ENCODE peak calls at places on chromosomes 6 and 20, in four cellular contexts. E is ascending aorta, T is mesendoderm, V is K562. J is an unnamed sample. For H3K4me1, the result is how much of the 10 kb centered on the place peaks cover.

GRCh38 chr6:146770965-146771735 is 172.4 kb downstream of the ADGB start:
- DNase-seq in E (peak), T (no peak), V (peak), J (no peak)

GRCh38 chr6:86683132-86683908 is 254.0 kb upstream of the HTR1E start:
- DNase-seq in E (no peak), T (no peak), V (peak), J (no peak)

GRCh38 chr6:72649032-72649984 is 27.4 kb downstream of the KCNQ5 start:
- DNase-seq in E (no peak), T (no peak), V (no peak), J (no peak)

GRCh38 chr6:168637853-168638252 is 196.9 kb downstream of the SMOC2 start:
- DNase-seq in E (no peak), T (no peak), V (no peak), J (no peak)

GRCh38 chr20:63699466-63700198 is 3.2 kb downstream of the TNFRSF6B start:
- DNase-seq in E (peak), T (no peak), V (peak), J (peak)

GRCh38 chr6:14037402-14038277 is 79.9 kb upstream of the CD83 start:
- DNase-seq in E (no peak), T (no peak), V (no peak), J (no peak)

GRCh38 chr20:20721489-20721888 is 9.0 kb upstream of the RALGAPA2 start:
- DNase-seq in E (no peak), T (no peak), V (no peak), J (no peak)

GRCh38 chr6:1129141-1129540 is 182.8 kb upstream of the FOXQ1 start:
- DNase-seq in E (no peak), T (no peak), V (no peak), J (no peak)

GRCh38 chr6:168711049-168711640 is 270.2 kb downstream of the SMOC2 start:
- DNase-seq in E (no peak), T (no peak), V (peak), J (no peak)

GRCh38 chr6:37176268-37177082 is 6.5 kb downstream of the PIM1 start:
- DNase-seq in E (no peak), T (peak), V (no peak), J (no peak)

GRCh38 chr6:18507561-18507960 is 120.4 kb downstream of the RNF144B start:
- DNase-seq in E (no peak), T (no peak), V (no peak), J (no peak)

GRCh38 chr6:7770601-7771000 is 44.7 kb downstream of the BMP6 start:
- DNase-seq in E (no peak), T (no peak), V (no peak), J (no peak)

GRCh38 chr6:43396408-43397149 is 27.1 kb upstream of the ZNF318 start:
- DNase-seq in E (no peak), T (no peak), V (no peak), J (no peak)
- H3K4me3 ChIP-seq in E (no peak), T (no peak), V (no peak), J (no peak)

GRCh38 chr6:56953597-56954388 is 1.1 kb upstream of the BEND6 start:
- DNase-seq in E (no peak), T (peak), V (peak), J (peak)
- H3K4me1 ChIP-seq in E (under half), T (under half), V (under half), J (under half)

DNA sequence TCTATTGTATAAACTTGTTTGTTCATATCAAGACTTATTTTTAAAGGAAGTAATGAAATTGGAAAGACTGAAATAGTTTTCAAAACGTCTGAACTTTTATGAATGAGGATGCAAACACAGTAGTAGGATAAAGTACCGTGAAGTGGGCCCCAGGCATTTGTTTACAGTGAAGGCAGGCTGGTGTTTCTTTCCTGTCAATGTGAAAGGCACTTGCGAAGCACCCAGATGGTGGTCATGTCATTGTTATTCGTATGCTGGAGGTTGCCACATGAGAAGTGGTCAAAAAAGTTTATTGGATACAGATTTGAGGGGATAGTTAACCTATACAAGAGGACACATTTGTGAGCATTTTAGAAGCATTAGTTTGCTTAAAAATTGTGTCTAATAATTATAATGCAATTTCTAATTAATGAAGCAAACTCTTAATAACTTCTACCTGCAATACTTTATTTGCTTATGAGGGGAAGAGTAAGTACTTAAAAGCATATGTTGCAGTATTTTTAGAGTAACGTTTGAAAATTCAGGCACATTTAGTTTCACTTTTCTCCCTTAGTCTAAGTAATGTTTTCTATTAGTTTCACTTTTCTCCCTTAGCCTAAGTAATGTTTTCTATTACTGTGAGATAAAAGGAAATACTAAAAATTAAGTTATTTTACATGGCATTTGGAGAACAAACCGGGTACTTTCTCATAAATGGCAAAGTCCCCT is 120.8 kb upstream of the CLDN20 start:
- DNase-seq in E (no peak), T (no peak), V (no peak), J (no peak)
- H3K4me3 ChIP-seq in E (peak), T (no peak), V (no peak), J (no peak)

GRCh38 chr6:10792101-10792500 is 44.5 kb downstream of the TMEM14B start:
- DNase-seq in E (no peak), T (no peak), V (no peak), J (no peak)
- H3K4me1 ChIP-seq in E (under half), T (under half), V (under half), J (under half)

GRCh38 chr6:2542101-2542857 is 208.4 kb downstream of the MYLK4 start:
- DNase-seq in E (no peak), T (no peak), V (no peak), J (no peak)

GRCh38 chr6:2550247-2550646 is 200.5 kb downstream of the MYLK4 start:
- DNase-seq in E (no peak), T (no peak), V (no peak), J (no peak)

GRCh38 chr6:2542858-2543218 is 207.9 kb downstream of the MYLK4 start:
- DNase-seq in E (no peak), T (peak), V (peak), J (no peak)

GRCh38 chr6:2546941-2547716 is 203.6 kb downstream of the MYLK4 start:
- DNase-seq in E (no peak), T (no peak), V (no peak), J (no peak)

GRCh38 chr6:2545351-2545750 is 205.4 kb downstream of the MYLK4 start:
- DNase-seq in E (no peak), T (no peak), V (no peak), J (no peak)
- H3K4me3 ChIP-seq in E (no peak), T (no peak), V (no peak), J (no peak)

DNA sequence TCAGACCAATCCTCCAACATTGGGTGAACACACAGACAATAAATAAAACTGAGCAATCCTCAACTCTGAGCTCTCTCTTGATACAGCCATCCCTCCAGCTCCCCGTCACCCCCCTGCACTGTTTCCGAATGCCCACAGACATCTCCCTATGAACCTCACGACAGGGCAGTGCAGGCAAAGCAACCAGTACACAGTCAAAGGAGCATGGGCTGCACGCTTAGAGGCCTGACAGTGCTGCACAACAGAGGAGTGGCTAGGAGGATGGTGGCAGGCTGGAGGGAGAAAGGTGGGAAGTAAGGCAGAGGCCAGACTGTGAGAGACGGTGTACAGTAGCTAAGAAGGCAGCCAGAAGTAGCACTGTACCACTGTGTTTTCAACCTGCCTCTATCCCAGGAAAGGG is 24.0 kb downstream of the FYN start:
- DNase-seq in E (no peak), T (no peak), V (no peak), J (no peak)
- H3K4me1 ChIP-seq in E (under half), T (under half), V (under half), J (under half)

GRCh38 chr20:62602550-62602949 is 39.8 kb upstream of the SLCO4A1 start:
- DNase-seq in E (no peak), T (no peak), V (peak), J (no peak)
- H3K4me3 ChIP-seq in E (no peak), T (no peak), V (no peak), J (no peak)

GRCh38 chr6:16670183-16670582 is 91.1 kb downstream of the ATXN1 start:
- DNase-seq in E (no peak), T (no peak), V (no peak), J (no peak)

GRCh38 chr6:16670617-16671051 is 90.6 kb downstream of the ATXN1 start:
- DNase-seq in E (no peak), T (no peak), V (no peak), J (no peak)

GRCh38 chr6:16669227-16669626 is 92.0 kb downstream of the ATXN1 start:
- DNase-seq in E (no peak), T (no peak), V (no peak), J (no peak)

GRCh38 chr6:16673011-16673797 is 88.1 kb downstream of the ATXN1 start:
- DNase-seq in E (no peak), T (no peak), V (no peak), J (no peak)

GRCh38 chr6:16671302-16672289 is 89.7 kb downstream of the ATXN1 start:
- DNase-seq in E (no peak), T (peak), V (no peak), J (no peak)
- H3K4me1 ChIP-seq in E (under half), T (under half), V (under half), J (under half)

GRCh38 chr6:132491303-132491702 is 21.6 kb downstream of the STX7 start:
- DNase-seq in E (peak), T (no peak), V (no peak), J (peak)

GRCh38 chr6:132491881-132492280 is 21.0 kb downstream of the STX7 start:
- DNase-seq in E (no peak), T (no peak), V (no peak), J (no peak)

GRCh38 chr6:132489376-132489775 is 23.5 kb downstream of the STX7 start:
- DNase-seq in E (no peak), T (no peak), V (no peak), J (no peak)

GRCh38 chr6:132490478-132491204 is 22.3 kb downstream of the STX7 start:
- DNase-seq in E (no peak), T (no peak), V (no peak), J (no peak)

DNA sequence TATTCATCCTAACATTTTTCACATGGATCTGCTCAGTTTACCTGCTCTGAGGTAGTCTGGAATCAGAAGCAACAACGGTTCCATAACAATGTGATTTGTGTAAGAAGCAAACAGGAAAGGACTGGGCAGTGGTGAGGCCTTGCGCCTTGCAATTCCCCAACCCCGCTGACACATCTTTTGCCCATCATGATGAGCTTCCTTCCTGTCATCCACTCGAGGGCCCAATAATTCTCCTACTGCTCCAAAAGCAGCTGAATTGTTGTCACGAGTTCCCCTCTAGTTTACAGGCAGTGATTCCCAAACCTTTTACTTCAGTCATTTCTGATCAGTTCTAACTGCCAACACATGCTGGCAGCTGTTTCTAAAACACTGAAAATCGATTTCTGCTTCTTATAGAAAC is 22.9 kb downstream of the STX7 start:
- DNase-seq in E (peak), T (no peak), V (no peak), J (no peak)
- H3K4me3 ChIP-seq in E (peak), T (no peak), V (no peak), J (no peak)

J was measured in BE2C.